ENCODE peak calls at places on chromosomes 11 and 22, in eight cellular contexts. U is heart left ventricle, W is cardiac septum, E is NCI-H1436, A is NCI-H187 treated with DMSO at 0.1 percent for 48 hours, Q is GM12878, Z is memory B cell, V is SHP77. O is an unnamed sample.
A peak's percentile ranks its signal among the peaks of the same experiment; 100 is the strongest.

GRCh38 chr11:28794405-28794804 is 686.2 kb downstream of the METTL15 start:
- DNase-seq in U (no peak), W (no peak), E (no peak), A (no peak), Q (no peak), Z (no peak), V (no peak), O (no peak)

GRCh38 chr22:17888855-17889254 is 114.6 kb upstream of the BID start:
- DNase-seq in U (no peak), W (no peak), E (no peak), A (no peak), Q (no peak), Z (no peak), V (no peak), O (no peak)

GRCh38 chr11:44243633-44244343 is 66.2 kb downstream of the ALX4 start:
- DNase-seq in U (no peak), W (no peak), E (no peak), A (no peak), Q (no peak), Z (no peak), V (no peak), O (no peak)

GRCh38 chr11:130454495-130455262 is 6.2 kb downstream of the ADAMTS15 start:
- DNase-seq in U (no peak), W (no peak), E (no peak), A (no peak), Q (no peak), Z (no peak), V (no peak), O (no peak)

GRCh38 chr11:75554258-75555022 is 7.6 kb upstream of the SERPINH1 start:
- DNase-seq in U (peak; percentile 97), W (peak; percentile 96), E (no peak), A (no peak), Q (no peak), Z (no peak), V (peak; percentile 96), O (peak; percentile 97)

GRCh38 chr22:25853902-25854301 is 111.9 kb downstream of the MYO18B start:
- DNase-seq in U (no peak), W (no peak), E (peak; percentile 44), A (no peak), Q (no peak), Z (no peak), V (peak; percentile 23), O (no peak)

GRCh38 chr11:9251306-9251705 is 13.8 kb downstream of the DENND5A start:
- DNase-seq in U (no peak), W (no peak), E (no peak), A (no peak), Q (no peak), Z (no peak), V (no peak), O (no peak)

GRCh38 chr11:123206671-123207421 is 11.8 kb upstream of the CLMP start:
- DNase-seq in U (no peak), W (no peak), E (no peak), A (no peak), Q (no peak), Z (no peak), V (no peak), O (no peak)

GRCh38 chr22:37109242-37109917 is at the start of gene TMPRSS6:
- DNase-seq in U (no peak), W (no peak), E (peak; percentile 80), A (no peak), Q (no peak), Z (no peak), V (no peak), O (peak; percentile 28)

GRCh38 chr11:128055576-128056217 is 531.7 kb downstream of the ETS1 start:
- DNase-seq in U (no peak), W (no peak), E (no peak), A (no peak), Q (no peak), Z (no peak), V (no peak), O (no peak)

GRCh38 chr11:83249972-83250593 is 36.1 kb downstream of the CCDC90B start:
- DNase-seq in U (no peak), W (no peak), E (peak; percentile 17), A (no peak), Q (no peak), Z (peak; percentile 15), V (peak; percentile 30), O (no peak)

GRCh38 chr22:49261616-49262015 is 566.1 kb downstream of the BRD1 start:
- DNase-seq in U (no peak), W (peak; percentile 43), E (no peak), A (no peak), Q (no peak), Z (no peak), V (no peak), O (no peak)

O was measured in right cardiac atrium.